ENCODE peak calls at places on chromosomes 2 and 18, in ten cellular contexts. S is Calu3; B is T-helper 2 cell; H is NCI-H446 treated with DMSO at 0.1 percent for 48 hours; T is cerebellar cortex; V is testis; W is stimulated activated CD8-positive, alpha-beta memory T cell treated with anti-CD3 and anti-CD28 coated beads, Interleukin-12 subunit alpha, Interleukin-12 subunit beta, amount 100 ng/mL, for 1 hour; Q is NCI-H460; J is naive B cell; Y is activated T-cell treated with anti-CD3 and anti-CD28 coated beads for 1 hour. O is an unnamed sample.

GRCh38 chr2:236694125-236694888 is 124.7 kb downstream of the ACKR3 start:
- DNase-seq in S (no peak), B (no peak), H (no peak), T (no peak), V (no peak), W (no peak), Q (no peak), J (no peak), Y (no peak), O (no peak)

GRCh38 chr2:122041455-122041854 is 286.0 kb downstream of the TSN start:
- DNase-seq in S (no peak), B (no peak), H (no peak), T (no peak), V (no peak), W (no peak), Q (no peak), J (no peak), Y (no peak), O (no peak)

GRCh38 chr2:214772443-214773034 is 36.9 kb downstream of the BARD1 start:
- DNase-seq in S (no peak), B (no peak), H (no peak), T (no peak), V (no peak), W (no peak), Q (no peak), J (no peak), Y (no peak), O (no peak)

GRCh38 chr2:235399895-235400294 is 93.9 kb upstream of the AGAP1 start:
- DNase-seq in S (no peak), B (no peak), H (no peak), T (no peak), V (no peak), W (no peak), Q (no peak), J (no peak), Y (no peak), O (no peak)

GRCh38 chr2:61096438-61096837 is 30.8 kb downstream of the SANBR start:
- DNase-seq in S (no peak), B (no peak), H (no peak), T (no peak), V (no peak), W (no peak), Q (no peak), J (no peak), Y (no peak), O (no peak)

GRCh38 chr2:10012963-10013461 is 30.3 kb upstream of the KLF11 start:
- DNase-seq in S (no peak), B (no peak), H (no peak), T (no peak), V (no peak), W (no peak), Q (no peak), J (no peak), Y (no peak), O (no peak)

GRCh38 chr2:162113088-162113770 is 38.8 kb downstream of the GCG start:
- DNase-seq in S (no peak), B (no peak), H (no peak), T (no peak), V (no peak), W (no peak), Q (no peak), J (no peak), Y (no peak), O (no peak)

GRCh38 chr2:8421658-8422499 is 260.0 kb upstream of the ID2 start:
- DNase-seq in S (no peak), B (no peak), H (no peak), T (no peak), V (peak; percentile 43), W (no peak), Q (no peak), J (no peak), Y (no peak), O (no peak)

GRCh38 chr2:25821225-25822056 is 56.8 kb downstream of the ASXL2 start:
- DNase-seq in S (no peak), B (no peak), H (no peak), T (no peak), V (no peak), W (no peak), Q (peak; percentile 8), J (no peak), Y (no peak), O (no peak)

GRCh38 chr2:175630319-175631246 is 371.5 kb downstream of the LNPK start:
- DNase-seq in S (no peak), B (no peak), H (no peak), T (no peak), V (no peak), W (no peak), Q (no peak), J (no peak), Y (no peak), O (no peak)

GRCh38 chr2:36587556-36587955 is 10.4 kb downstream of the FEZ2 start:
- DNase-seq in S (no peak), B (no peak), H (peak; percentile 41), T (no peak), V (no peak), W (no peak), Q (no peak), J (no peak), Y (no peak), O (no peak)

GRCh38 chr2:174748948-174749347 is 15.3 kb downstream of the CHRNA1 start:
- DNase-seq in S (peak; percentile 86), B (no peak), H (peak; percentile 15), T (peak; percentile 76), V (peak; percentile 74), W (peak; percentile 66), Q (peak; percentile 64), J (peak; percentile 54), Y (peak; percentile 69), O (peak; percentile 53)

GRCh38 chr18:12880532-12880892 is 3.5 kb downstream of the PTPN2 start:
- DNase-seq in S (no peak), B (no peak), H (no peak), T (no peak), V (no peak), W (no peak), Q (no peak), J (peak; percentile 41), Y (no peak), O (no peak)

GRCh38 chr18:58579561-58580047 is 49.3 kb downstream of the ALPK2 start:
- DNase-seq in S (no peak), B (no peak), H (no peak), T (no peak), V (no peak), W (no peak), Q (no peak), J (no peak), Y (no peak), O (no peak)

GRCh38 chr2:102258386-102259074 is 52.8 kb upstream of the IL1RL1 start:
- DNase-seq in S (peak; percentile 16), B (no peak), H (no peak), T (no peak), V (no peak), W (no peak), Q (peak; percentile 90), J (no peak), Y (no peak), O (no peak)

GRCh38 chr2:225236769-225237323 is 162.7 kb upstream of the NYAP2 start:
- DNase-seq in S (no peak), B (no peak), H (no peak), T (no peak), V (no peak), W (no peak), Q (no peak), J (no peak), Y (no peak), O (no peak)

GRCh38 chr2:17605691-17606090 is 65.2 kb downstream of the VSNL1 start:
- DNase-seq in S (no peak), B (no peak), H (no peak), T (no peak), V (no peak), W (no peak), Q (no peak), J (no peak), Y (no peak), O (no peak)

GRCh38 chr18:80133124-80133523 is 24.1 kb downstream of the ADNP2 start:
- DNase-seq in S (no peak), B (no peak), H (no peak), T (no peak), V (no peak), W (no peak), Q (no peak), J (no peak), Y (no peak), O (no peak)

O was measured in activated T-helper 1 cell treated with Interleukin-2 at 50 U/mL for 16 hours.